ENCODE peak calls at places on chromosomes 1 and 21, in eight cellular contexts. F is A549, Q is lower lobe of right lung, M is K562, R is PC-3, H is mucosa of descending colon, N is left lung, W is heart right ventricle. L is an unnamed sample.

GRCh38 chr1:26122988-26123973 is 11.7 kb downstream of the PDIK1L start:
- ATAC-seq in M (peak), F (peak), R (peak), H (peak), N (peak), Q (no peak), W (no peak), L (no peak)

GRCh38 chr1:50266509-50266908 is 156.7 kb downstream of the DMRTA2 start:
- ATAC-seq in W (no peak), H (no peak), N (peak), Q (peak), R (no peak), F (no peak), M (no peak), L (peak)

GRCh38 chr1:201731592-201731991 is 97.4 kb upstream of the IPO9 start:
- ATAC-seq in F (no peak), R (no peak), N (no peak), Q (no peak), M (peak), W (peak), H (no peak), L (no peak)

GRCh38 chr21:15825699-15826098 is 95.9 kb downstream of the USP25 start:
- ATAC-seq in R (peak), M (no peak), N (no peak), H (no peak), F (no peak), Q (no peak), W (no peak), L (no peak)

GRCh38 chr1:30668026-30668425 is 55.4 kb downstream of the MATN1 start:
- ATAC-seq in R (peak), N (peak), M (peak), Q (no peak), W (no peak), F (no peak), H (peak), L (no peak)

GRCh38 chr1:197808843-197809242 is 33.6 kb upstream of the DENND1B start:
- ATAC-seq in F (no peak), H (no peak), Q (no peak), R (no peak), N (no peak), W (no peak), M (no peak), L (no peak)

GRCh38 chr1:43317817-43318471 is 17.2 kb downstream of the TIE1 start:
- ATAC-seq in N (peak), F (no peak), R (no peak), Q (no peak), H (no peak), W (no peak), M (peak), L (no peak)

GRCh38 chr1:205444931-205445652 is 10.8 kb downstream of the BLACAT1 start:
- ATAC-seq in W (peak), M (peak), Q (no peak), H (no peak), N (no peak), R (no peak), F (no peak), L (peak)

GRCh38 chr1:64877151-64877550 is 89.2 kb downstream of the JAK1 start:
- ATAC-seq in W (no peak), F (no peak), R (no peak), M (no peak), Q (no peak), H (peak), N (no peak), L (no peak)

GRCh38 chr1:7572654-7573152 is 198.4 kb upstream of the VAMP3 start:
- ATAC-seq in H (peak), R (no peak), M (peak), F (no peak), N (peak), Q (peak), W (no peak), L (no peak)

GRCh38 chr1:220970311-220970710 is 91.1 kb downstream of the HLX start:
- ATAC-seq in Q (no peak), H (no peak), N (no peak), W (peak), M (no peak), R (no peak), F (no peak), L (no peak)

GRCh38 chr1:45037456-45037855 is 25.4 kb downstream of the UROD start:
- ATAC-seq in N (no peak), H (peak), R (peak), F (no peak), W (no peak), Q (no peak), M (peak), L (no peak)

GRCh38 chr21:18443085-18443484 is 39.5 kb upstream of the TMPRSS15 start:
- ATAC-seq in M (no peak), R (no peak), W (no peak), N (no peak), F (no peak), H (no peak), Q (no peak), L (no peak)

GRCh38 chr1:109386054-109386717 is 11.5 kb downstream of the SORT1 start:
- ATAC-seq in H (peak), W (no peak), Q (no peak), F (no peak), R (no peak), M (no peak), N (no peak), L (no peak)

GRCh38 chr1:111163363-111163762 is 23.3 kb downstream of the CEPT1 start:
- ATAC-seq in M (no peak), F (no peak), W (no peak), R (no peak), N (no peak), Q (no peak), H (no peak), L (no peak)

GRCh38 chr21:38659936-38660332 is 145.8 kb upstream of the ETS2 start:
- ATAC-seq in H (no peak), M (no peak), R (no peak), N (no peak), W (no peak), Q (no peak), F (no peak), L (no peak)
- H3K4me3 ChIP-seq in H (no peak), M (no peak), R (no peak), N (peak), W (peak), Q (peak), F (no peak), L (peak)

GRCh38 chr1:181189691-181190361 is 101.3 kb downstream of the IER5 start:
- ATAC-seq in F (peak), R (peak), M (peak), Q (peak), H (peak), W (peak), N (peak), L (peak)
- TF ChIP-seq CTCF in F (peak), R (peak), M (peak), Q (peak), H (peak), W (peak), N (peak), L (peak)

GRCh38 chr1:16440150-16440479 is 409 bp upstream of the NECAP2 start:
- ATAC-seq in M (peak), W (peak), R (peak), H (no peak), F (peak), Q (peak), N (no peak), L (peak)
- H3K4me3 ChIP-seq in M (peak), W (peak), R (peak), H (no peak), F (peak), Q (peak), N (peak), L (peak)

GRCh38 chr1:224851850-224852261 is 77.6 kb upstream of the DNAH14 start:
- ATAC-seq in F (peak), N (peak), R (peak), W (no peak), H (peak), Q (peak), M (peak), L (peak)
- TF ChIP-seq CTCF in F (no peak), N (no peak), R (peak), W (no peak), H (no peak), Q (no peak), M (no peak), L (no peak)

GRCh38 chr1:183417691-183418491 is at the start of gene NMNAT2:
- ATAC-seq in Q (peak), R (peak), H (no peak), F (peak), N (peak), W (peak), M (no peak), L (peak)
- H3K4me3 ChIP-seq in Q (peak), R (peak), H (no peak), F (peak), N (peak), W (peak), M (no peak), L (peak)

GRCh38 chr1:68815632-68816031 is 318.8 kb upstream of the DEPDC1 start:
- ATAC-seq in Q (no peak), M (no peak), F (no peak), H (no peak), R (no peak), W (no peak), N (no peak), L (no peak)

GRCh38 chr1:68814067-68814466 is 317.2 kb upstream of the DEPDC1 start:
- ATAC-seq in Q (no peak), N (no peak), W (no peak), H (no peak), R (no peak), M (no peak), F (no peak), L (no peak)

GRCh38 chr1:68819190-68819829 is 322.4 kb upstream of the DEPDC1 start:
- ATAC-seq in H (no peak), F (peak), R (no peak), N (peak), W (no peak), Q (no peak), M (no peak), L (no peak)
- TF ChIP-seq CTCF in H (no peak), F (no peak), R (peak), N (peak), W (peak), Q (no peak), M (no peak), L (peak)

GRCh38 chr1:237098517-237098916 is 56.5 kb downstream of the RYR2 start:
- ATAC-seq in H (no peak), M (no peak), N (no peak), Q (no peak), R (no peak), W (no peak), F (no peak), L (no peak)

GRCh38 chr1:237091691-237092090 is 49.7 kb downstream of the RYR2 start:
- ATAC-seq in R (no peak), Q (no peak), M (no peak), W (no peak), H (no peak), N (no peak), F (no peak), L (no peak)

GRCh38 chr1:237093706-237094105 is 51.7 kb downstream of the RYR2 start:
- ATAC-seq in R (no peak), Q (no peak), W (no peak), M (no peak), H (no peak), N (no peak), F (no peak), L (no peak)
- H3K4me3 ChIP-seq in R (no peak), Q (no peak), W (no peak), M (no peak), H (no peak), N (no peak), F (no peak), L (no peak)

DNA sequence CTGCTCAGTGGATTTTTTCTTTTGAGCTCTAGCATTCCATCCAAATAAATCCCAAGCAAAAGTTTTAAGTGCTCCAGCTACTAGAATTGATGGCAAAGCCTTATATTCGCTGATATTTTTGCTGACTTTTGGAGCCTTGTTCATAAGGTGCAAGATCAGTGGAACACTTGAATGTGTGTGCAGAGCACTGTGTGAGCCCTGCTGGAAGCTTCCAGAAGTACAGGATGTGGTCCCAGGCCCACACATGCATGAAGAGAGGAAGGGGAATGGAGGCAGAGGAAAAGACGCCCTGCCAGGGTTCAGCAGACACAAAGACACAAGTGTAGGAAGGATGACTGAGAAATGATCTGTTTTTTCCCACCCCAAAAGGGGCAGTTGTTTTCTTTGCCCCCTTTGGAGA is 169.4 kb downstream of the KCNJ6 start:
- ATAC-seq in Q (no peak), F (no peak), W (no peak), M (peak), N (no peak), H (no peak), R (no peak), L (no peak)
- TF ChIP-seq CTCF in Q (no peak), F (no peak), W (no peak), M (peak), N (no peak), H (no peak), R (peak), L (no peak)

GRCh38 chr1:161159087-161159914 is at the start of gene USP21:
- ATAC-seq in H (peak), N (peak), R (peak), F (peak), M (peak), W (peak), Q (peak), L (peak)

GRCh38 chr1:161161652-161162051 is 2.4 kb downstream of the USP21 start:
- ATAC-seq in Q (no peak), H (no peak), W (no peak), R (no peak), M (no peak), F (no peak), N (no peak), L (no peak)

GRCh38 chr1:161158316-161159016 is 834 bp upstream of the USP21 start:
- ATAC-seq in R (peak), M (peak), W (no peak), Q (no peak), H (no peak), F (no peak), N (no peak), L (no peak)

GRCh38 chr1:161160763-161161162 is 1.5 kb downstream of the USP21 start:
- ATAC-seq in Q (no peak), W (no peak), R (no peak), F (no peak), N (no peak), H (no peak), M (no peak), L (no peak)

GRCh38 chr1:161159915-161160248 is 582 bp downstream of the USP21 start:
- ATAC-seq in M (no peak), W (no peak), H (no peak), Q (no peak), R (no peak), N (no peak), F (no peak), L (no peak)
- H3K4me3 ChIP-seq in M (peak), W (peak), H (peak), Q (peak), R (peak), N (peak), F (peak), L (peak)